ENCODE peak calls at places on chromosomes 7 and 10, in ten cellular contexts. One of them, this sample, is unnamed.

GRCh38 chr7:97819161-97819560 is 53.0 kb downstream of the ASNS start:
- DNase-seq in spleen: no peak
- DNase-seq in GM23338: peak; percentile 51
- DNase-seq in prostate gland: no peak
- DNase-seq in HCT116: peak; percentile 15
- DNase-seq in K562: no peak
- DNase-seq in breast epithelium: no peak
- DNase-seq in transverse colon: no peak
- DNase-seq in Panc1: no peak
- DNase-seq in sigmoid colon: no peak
- DNase-seq in this sample: no peak

GRCh38 chr10:62916157-62916603 is 100.0 kb upstream of the EGR2 start:
- DNase-seq in sigmoid colon: no peak
- DNase-seq in HCT116: no peak
- DNase-seq in GM23338: no peak
- DNase-seq in spleen: no peak
- DNase-seq in prostate gland: no peak
- DNase-seq in K562: no peak
- DNase-seq in breast epithelium: peak; percentile 27
- DNase-seq in transverse colon: no peak
- DNase-seq in Panc1: no peak
- DNase-seq in this sample: no peak

GRCh38 chr10:78894841-78895195 is 173.9 kb upstream of the ZMIZ1 start:
- DNase-seq in prostate gland: no peak
- DNase-seq in GM23338: no peak
- DNase-seq in Panc1: no peak
- DNase-seq in breast epithelium: no peak
- DNase-seq in spleen: no peak
- DNase-seq in HCT116: no peak
- DNase-seq in transverse colon: no peak
- DNase-seq in sigmoid colon: no peak
- DNase-seq in K562: no peak
- DNase-seq in this sample: no peak

GRCh38 chr7:32616625-32617024 is 121.3 kb downstream of the AVL9 start:
- DNase-seq in K562: peak; percentile 53
- DNase-seq in transverse colon: no peak
- DNase-seq in sigmoid colon: no peak
- DNase-seq in prostate gland: no peak
- DNase-seq in breast epithelium: no peak
- DNase-seq in spleen: no peak
- DNase-seq in HCT116: peak; percentile 51
- DNase-seq in GM23338: no peak
- DNase-seq in Panc1: peak; percentile 18
- DNase-seq in this sample: no peak

GRCh38 chr7:4470246-4470645 is 211.8 kb upstream of the FOXK1 start:
- DNase-seq in transverse colon: no peak
- DNase-seq in HCT116: no peak
- DNase-seq in GM23338: peak; percentile 63
- DNase-seq in sigmoid colon: no peak
- DNase-seq in Panc1: no peak
- DNase-seq in prostate gland: no peak
- DNase-seq in breast epithelium: no peak
- DNase-seq in K562: no peak
- DNase-seq in spleen: no peak
- DNase-seq in this sample: no peak

GRCh38 chr7:70504254-70504653 is 627.7 kb upstream of the GALNT17 start:
- DNase-seq in Panc1: no peak
- DNase-seq in GM23338: no peak
- DNase-seq in transverse colon: no peak
- DNase-seq in sigmoid colon: no peak
- DNase-seq in spleen: no peak
- DNase-seq in prostate gland: no peak
- DNase-seq in breast epithelium: no peak
- DNase-seq in K562: no peak
- DNase-seq in HCT116: no peak
- DNase-seq in this sample: no peak

GRCh38 chr7:24741691-24742639 is 15.3 kb downstream of the GSDME start:
- DNase-seq in GM23338: no peak
- DNase-seq in K562: no peak
- DNase-seq in sigmoid colon: no peak
- DNase-seq in prostate gland: no peak
- DNase-seq in transverse colon: no peak
- DNase-seq in HCT116: no peak
- DNase-seq in spleen: no peak
- DNase-seq in breast epithelium: no peak
- DNase-seq in Panc1: no peak
- DNase-seq in this sample: no peak

GRCh38 chr7:12458520-12459131 is 55.0 kb upstream of the VWDE start:
- DNase-seq in breast epithelium: no peak
- DNase-seq in sigmoid colon: no peak
- DNase-seq in K562: peak; percentile 70
- DNase-seq in transverse colon: no peak
- DNase-seq in HCT116: peak; percentile 23
- DNase-seq in GM23338: peak; percentile 70
- DNase-seq in spleen: no peak
- DNase-seq in Panc1: no peak
- DNase-seq in prostate gland: no peak
- DNase-seq in this sample: no peak

GRCh38 chr10:105681051-105681450 is 1040.0 kb downstream of the SORCS3 start:
- DNase-seq in breast epithelium: peak; percentile 19
- DNase-seq in Panc1: no peak
- DNase-seq in prostate gland: no peak
- DNase-seq in transverse colon: peak; percentile 8
- DNase-seq in sigmoid colon: no peak
- DNase-seq in K562: no peak
- DNase-seq in GM23338: no peak
- DNase-seq in spleen: no peak
- DNase-seq in HCT116: no peak
- DNase-seq in this sample: peak; percentile 41

GRCh38 chr10:113532724-113533123 is 20.1 kb upstream of the HABP2 start:
- DNase-seq in HCT116: no peak
- DNase-seq in prostate gland: no peak
- DNase-seq in spleen: no peak
- DNase-seq in breast epithelium: no peak
- DNase-seq in sigmoid colon: no peak
- DNase-seq in GM23338: no peak
- DNase-seq in Panc1: no peak
- DNase-seq in transverse colon: no peak
- DNase-seq in K562: no peak
- DNase-seq in this sample: no peak

GRCh38 chr10:65394898-65395297 is 1530.9 kb upstream of the LRRTM3 start:
- DNase-seq in transverse colon: no peak
- DNase-seq in sigmoid colon: no peak
- DNase-seq in Panc1: no peak
- DNase-seq in breast epithelium: no peak
- DNase-seq in HCT116: no peak
- DNase-seq in K562: no peak
- DNase-seq in GM23338: no peak
- DNase-seq in spleen: no peak
- DNase-seq in prostate gland: no peak
- DNase-seq in this sample: no peak

DNA sequence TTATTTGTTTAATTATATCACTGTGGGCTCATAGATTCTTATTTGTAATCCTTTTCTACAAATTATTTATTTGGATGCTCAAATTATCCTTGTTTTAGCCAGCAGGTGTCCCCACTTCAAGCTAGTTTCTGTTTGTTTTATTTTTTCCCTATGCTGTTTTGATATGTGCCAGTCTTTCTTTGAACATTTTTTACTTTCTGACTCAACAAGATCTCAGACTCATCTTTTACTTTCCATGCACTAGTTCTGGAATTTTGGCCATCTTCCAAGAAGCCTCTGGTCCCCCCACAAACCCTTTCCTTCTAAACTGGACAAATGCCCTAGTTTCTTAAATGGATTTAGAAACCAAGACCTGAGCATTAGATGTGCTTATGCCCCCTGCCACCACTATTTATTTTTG is 11.5 kb upstream of the MRPS16 start:
- DNase-seq in prostate gland: no peak
- DNase-seq in sigmoid colon: no peak
- DNase-seq in HCT116: no peak
- DNase-seq in K562: peak; percentile 21
- DNase-seq in breast epithelium: no peak
- DNase-seq in Panc1: peak; percentile 47
- DNase-seq in transverse colon: no peak
- DNase-seq in spleen: no peak
- DNase-seq in GM23338: peak; percentile 35
- DNase-seq in this sample: no peak
- TF ChIP-seq CTCF in prostate gland: peak; percentile 31
- TF ChIP-seq CTCF in sigmoid colon: no peak
- TF ChIP-seq CTCF in HCT116: peak; percentile 51
- TF ChIP-seq CTCF in K562: peak; percentile 64
- TF ChIP-seq CTCF in breast epithelium: peak; percentile 37
- TF ChIP-seq CTCF in Panc1: peak; percentile 77
- TF ChIP-seq CTCF in transverse colon: peak; percentile 40
- TF ChIP-seq CTCF in spleen: no peak
- TF ChIP-seq CTCF in GM23338: peak; percentile 73
- TF ChIP-seq CTCF in this sample: no peak

DNA sequence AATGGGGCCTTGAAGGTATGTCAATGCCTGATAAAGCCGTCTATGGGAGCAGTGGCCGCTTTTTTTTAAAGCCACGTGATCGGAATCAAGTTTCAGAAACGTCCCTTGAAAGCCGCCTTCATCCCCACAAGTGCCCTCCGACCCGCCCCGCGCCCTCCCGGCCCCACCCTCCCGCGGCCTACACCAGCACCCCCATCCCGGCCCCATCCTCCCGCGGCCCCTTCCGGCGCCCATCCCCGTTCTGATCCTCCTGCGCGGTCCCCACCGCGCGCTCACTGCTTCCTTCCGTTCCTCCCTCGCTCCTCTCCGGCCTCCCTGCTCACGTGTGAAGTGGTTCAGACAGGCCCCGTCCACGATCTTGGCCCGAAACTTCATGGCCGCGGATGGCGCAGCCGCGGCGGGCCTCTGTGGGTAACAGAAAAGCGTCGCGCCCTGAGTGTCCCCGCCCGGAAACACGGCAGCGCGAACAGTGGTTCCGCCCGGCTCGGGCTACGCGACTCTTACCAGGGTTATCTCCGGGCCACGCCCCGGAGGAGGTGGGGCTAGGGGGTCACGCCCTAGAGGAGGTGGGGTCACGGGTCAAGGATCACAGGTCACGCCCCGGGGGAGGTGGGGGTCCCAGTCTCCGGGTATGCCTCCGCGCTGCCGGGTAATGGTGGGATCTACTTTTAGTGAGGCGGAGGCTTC is at the start of gene HUS1:
- DNase-seq in GM23338: peak; percentile 98
- DNase-seq in spleen: peak; percentile 98
- DNase-seq in sigmoid colon: peak; percentile 97
- DNase-seq in transverse colon: peak; percentile 96
- DNase-seq in HCT116: peak; percentile 78
- DNase-seq in prostate gland: peak; percentile 68
- DNase-seq in K562: peak; percentile 94
- DNase-seq in Panc1: peak; percentile 82
- DNase-seq in breast epithelium: peak; percentile 83
- DNase-seq in this sample: peak; percentile 93
- TF ChIP-seq POLR2AphosphoS5 in GM23338: peak; percentile 84
- TF ChIP-seq POLR2AphosphoS5 in spleen: peak; percentile 98
- TF ChIP-seq POLR2AphosphoS5 in sigmoid colon: peak; percentile 81
- TF ChIP-seq POLR2AphosphoS5 in transverse colon: peak; percentile 94
- TF ChIP-seq POLR2AphosphoS5 in HCT116: peak; percentile 85
- TF ChIP-seq POLR2AphosphoS5 in prostate gland: peak; percentile 69
- TF ChIP-seq POLR2AphosphoS5 in K562: peak; percentile 71
- TF ChIP-seq POLR2AphosphoS5 in Panc1: peak; percentile 97
- TF ChIP-seq POLR2AphosphoS5 in breast epithelium: peak; percentile 69
- TF ChIP-seq POLR2AphosphoS5 in this sample: peak; percentile 94

DNA sequence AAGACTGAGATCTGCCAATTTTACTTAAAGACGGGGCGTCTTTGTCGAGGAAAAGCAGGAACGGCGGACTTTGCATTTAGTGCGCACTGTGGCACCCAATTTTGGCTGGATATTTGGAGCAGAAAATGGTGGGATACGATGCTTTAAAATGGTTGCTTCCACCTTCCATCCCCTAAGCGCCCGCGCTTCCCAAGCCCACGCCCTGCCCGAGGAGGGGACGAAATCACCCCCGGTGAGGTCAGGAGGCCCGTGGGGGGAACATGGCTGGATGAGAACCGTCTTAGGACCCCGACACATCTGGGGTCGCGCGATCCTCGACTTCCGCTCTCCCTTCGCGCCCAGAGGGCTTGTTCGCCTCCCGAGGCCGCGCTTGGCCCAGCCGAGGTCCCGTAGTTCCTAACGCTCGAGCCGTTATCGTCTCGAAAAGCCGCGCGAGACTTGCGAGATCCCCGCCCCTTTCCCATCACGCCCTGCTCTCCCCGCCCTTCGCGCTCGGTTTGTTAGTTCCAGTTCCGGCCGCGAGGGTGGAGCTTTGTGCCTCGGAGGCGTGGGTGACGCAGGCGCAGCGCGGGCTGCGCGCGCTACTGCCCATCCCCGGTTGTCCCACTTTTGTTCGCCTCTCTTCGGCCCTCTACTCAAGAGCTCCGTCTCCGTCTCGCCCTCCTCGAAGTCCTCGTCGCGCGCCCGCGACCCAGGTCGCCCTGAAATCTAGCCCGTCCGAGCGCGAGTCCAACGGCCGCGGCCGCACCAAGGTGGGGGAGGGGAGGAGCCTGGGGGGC is at the start of gene SRRT:
- DNase-seq in GM23338: peak; percentile 100
- DNase-seq in Panc1: peak; percentile 96
- DNase-seq in transverse colon: peak; percentile 99
- DNase-seq in K562: peak; percentile 99
- DNase-seq in HCT116: peak; percentile 96
- DNase-seq in sigmoid colon: peak; percentile 99
- DNase-seq in breast epithelium: peak; percentile 97
- DNase-seq in spleen: peak; percentile 99
- DNase-seq in prostate gland: peak; percentile 98
- DNase-seq in this sample: peak; percentile 99
- TF ChIP-seq CTCF in GM23338: no peak
- TF ChIP-seq CTCF in Panc1: no peak
- TF ChIP-seq CTCF in transverse colon: peak; percentile 89
- TF ChIP-seq CTCF in K562: peak; percentile 41
- TF ChIP-seq CTCF in HCT116: no peak
- TF ChIP-seq CTCF in sigmoid colon: peak; percentile 63
- TF ChIP-seq CTCF in breast epithelium: peak; percentile 79
- TF ChIP-seq CTCF in spleen: peak; percentile 87
- TF ChIP-seq CTCF in prostate gland: peak; percentile 98
- TF ChIP-seq CTCF in this sample: peak; percentile 69

DNA sequence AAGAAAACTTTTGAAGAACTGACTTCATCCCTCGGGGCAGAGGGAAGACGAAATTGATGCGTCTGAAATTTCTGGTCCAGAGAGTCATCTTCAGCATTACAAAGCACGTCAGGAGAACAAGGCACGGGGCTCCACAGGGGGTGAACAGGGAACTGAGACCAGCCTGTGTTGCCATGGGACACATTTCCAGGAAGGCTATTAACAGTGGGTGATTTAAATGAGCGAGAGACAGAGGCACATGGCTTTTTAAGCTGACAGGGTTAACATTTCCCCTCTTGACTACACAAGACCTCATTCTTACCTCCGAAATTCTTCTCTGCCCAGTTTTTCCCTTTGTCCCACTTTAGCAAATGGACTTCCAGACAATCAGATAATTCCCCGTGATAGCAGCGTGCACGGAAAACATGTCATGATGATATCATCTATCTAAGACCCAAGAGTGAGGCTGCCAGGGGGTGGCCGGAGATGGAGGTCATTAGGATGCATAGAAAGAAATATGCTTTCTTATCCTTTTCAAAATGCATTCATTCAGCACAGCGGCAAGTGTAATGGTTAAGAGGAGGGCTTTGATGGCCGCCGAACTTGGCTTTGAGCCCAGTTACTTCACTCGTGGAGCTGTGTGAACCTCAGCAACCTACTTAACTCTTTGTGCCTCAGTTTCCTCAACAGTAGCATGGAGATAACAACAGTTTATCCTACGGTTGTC is 248.0 kb downstream of the PRPF18 start:
- DNase-seq in HCT116: no peak
- DNase-seq in K562: no peak
- DNase-seq in transverse colon: peak; percentile 22
- DNase-seq in breast epithelium: no peak
- DNase-seq in sigmoid colon: peak; percentile 56
- DNase-seq in GM23338: peak; percentile 46
- DNase-seq in Panc1: no peak
- DNase-seq in spleen: no peak
- DNase-seq in prostate gland: no peak
- DNase-seq in this sample: peak; percentile 60
- TF ChIP-seq POLR2AphosphoS5 in HCT116: no peak
- TF ChIP-seq POLR2AphosphoS5 in K562: no peak
- TF ChIP-seq POLR2AphosphoS5 in transverse colon: no peak
- TF ChIP-seq POLR2AphosphoS5 in breast epithelium: no peak
- TF ChIP-seq POLR2AphosphoS5 in sigmoid colon: no peak
- TF ChIP-seq POLR2AphosphoS5 in GM23338: no peak
- TF ChIP-seq POLR2AphosphoS5 in Panc1: no peak
- TF ChIP-seq POLR2AphosphoS5 in spleen: no peak
- TF ChIP-seq POLR2AphosphoS5 in prostate gland: no peak
- TF ChIP-seq POLR2AphosphoS5 in this sample: no peak